ENCODE peak calls at places on chromosomes 3 and 15, in four cellular contexts. N is fibroblast of lung, U is transverse colon, X is neural progenitor cell. O is an unnamed sample.

GRCh38 chr15:62798536-62798935 is 244.0 kb upstream of the TPM1 start:
- DNase-seq in N (no peak), U (no peak), X (no peak), O (no peak)

GRCh38 chr3:136835817-136836510 is 17.0 kb downstream of the SLC35G2 start:
- DNase-seq in N (peak), U (no peak), X (no peak), O (no peak)

GRCh38 chr15:88179562-88179961 is 77.0 kb downstream of the NTRK3 start:
- DNase-seq in N (no peak), U (no peak), X (no peak), O (no peak)

GRCh38 chr15:81235781-81236507 is 39.3 kb downstream of the IL16 start:
- DNase-seq in N (peak), U (no peak), X (no peak), O (peak)

GRCh38 chr3:37475435-37475834 is 301.1 kb upstream of the LRRFIP2 start:
- DNase-seq in N (no peak), U (no peak), X (no peak), O (no peak)

GRCh38 chr3:98555025-98555379 is 23.2 kb downstream of the GPR15 start:
- DNase-seq in N (peak), U (no peak), X (no peak), O (no peak)

GRCh38 chr15:52257734-52258062 is 37.9 kb downstream of the MYO5C start:
- DNase-seq in N (peak), U (no peak), X (peak), O (peak)

GRCh38 chr15:51672100-51672731 is 9.1 kb upstream of the SCG3 start:
- DNase-seq in N (no peak), U (no peak), X (peak), O (no peak)

GRCh38 chr3:36540898-36541518 is 160.7 kb downstream of the STAC start:
- DNase-seq in N (peak), U (no peak), X (peak), O (peak)

GRCh38 chr15:40115670-40116093 is 7.0 kb upstream of the BMF start:
- DNase-seq in N (no peak), U (peak), X (no peak), O (peak)

GRCh38 chr3:133475245-133476010 is 75.6 kb downstream of the BFSP2 start:
- DNase-seq in N (no peak), U (no peak), X (no peak), O (no peak)

GRCh38 chr3:140365872-140366697 is 311.8 kb upstream of the TRIM42 start:
- DNase-seq in N (no peak), U (no peak), X (no peak), O (no peak)

GRCh38 chr3:165837801-165838200 is 578 bp upstream of the BCHE start:
- DNase-seq in N (no peak), U (no peak), X (no peak), O (no peak)

GRCh38 chr3:170421147-170421641 is 2.5 kb downstream of the CLDN11 start:
- DNase-seq in N (peak), U (no peak), X (peak), O (peak)

GRCh38 chr3:161171639-161172552 is 49.2 kb upstream of the NMD3 start:
- DNase-seq in N (peak), U (no peak), X (peak), O (peak)

GRCh38 chr3:60178931-60179653 is 1072.2 kb downstream of the FHIT start:
- DNase-seq in N (no peak), U (no peak), X (no peak), O (no peak)

GRCh38 chr15:78943692-78944091 is 1.2 kb downstream of the CTSH start:
- DNase-seq in N (peak), U (no peak), X (peak), O (no peak)

GRCh38 chr3:107065094-107065861 is 312.0 kb upstream of the CCDC54 start:
- DNase-seq in N (peak), U (no peak), X (no peak), O (peak)

GRCh38 chr3:71987828-71988227 is 202.9 kb upstream of the PROK2 start:
- DNase-seq in N (peak), U (no peak), X (peak), O (no peak)

GRCh38 chr15:99103279-99103678 is 1.6 kb upstream of the SYNM start:
- DNase-seq in N (no peak), U (no peak), X (no peak), O (no peak)

GRCh38 chr3:127831723-127832172 is 9.4 kb upstream of the MGLL start:
- DNase-seq in N (peak), U (peak), X (peak), O (peak)

GRCh38 chr3:169790687-169791429 is 17.7 kb downstream of the MYNN start:
- DNase-seq in N (peak), U (no peak), X (no peak), O (peak)

GRCh38 chr3:188915137-188915536 is 256.6 kb upstream of the TPRG1 start:
- DNase-seq in N (peak), U (no peak), X (no peak), O (peak)

GRCh38 chr15:45431502-45431901 is 53.2 kb upstream of the GATM start:
- DNase-seq in N (no peak), U (peak), X (no peak), O (no peak)

DNA sequence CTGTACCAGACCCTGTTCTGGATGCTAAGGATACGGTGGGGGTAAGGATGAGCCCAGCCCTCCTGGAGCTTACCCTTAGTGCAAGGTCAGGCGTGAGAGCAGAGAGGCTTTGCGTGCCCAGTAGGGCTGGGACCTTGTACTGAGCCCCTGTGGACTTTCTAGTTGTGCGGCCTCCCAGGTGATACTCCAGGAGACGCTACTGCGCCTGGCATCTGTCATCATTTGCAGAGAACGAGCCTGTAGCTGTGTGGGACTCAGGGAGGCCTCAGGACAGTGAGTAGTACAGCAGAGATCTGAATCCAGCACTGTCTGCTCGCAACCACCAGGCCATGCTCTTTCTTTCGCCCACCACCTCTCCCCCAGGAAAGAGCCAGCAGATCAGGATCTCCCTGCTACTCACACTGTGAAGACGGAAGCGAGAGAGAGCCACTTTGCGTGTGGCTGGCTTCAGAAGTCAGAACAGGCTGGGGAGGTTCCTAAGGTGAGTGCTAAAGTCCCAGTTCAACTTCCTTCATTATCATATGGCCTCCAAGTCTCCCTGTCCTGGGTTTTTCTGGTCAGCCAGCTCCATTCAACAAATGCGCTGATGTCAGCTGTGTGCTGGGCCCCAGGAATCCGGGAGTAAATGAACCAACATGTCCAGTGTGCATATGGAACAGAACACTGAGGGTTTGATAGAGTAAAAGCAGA is 38.2 kb upstream of the ITGA11 start:
- DNase-seq in N (no peak), U (no peak), X (no peak), O (no peak)
- TF ChIP-seq CTCF in N (no peak), U (no peak), X (no peak), O (no peak)

GRCh38 chr3:50161320-50161719 is 6.2 kb downstream of the SEMA3F start:
- DNase-seq in N (no peak), U (peak), X (no peak), O (no peak)
- H3K4me3 ChIP-seq in N (no peak), U (no peak), X (no peak), O (no peak)

DNA sequence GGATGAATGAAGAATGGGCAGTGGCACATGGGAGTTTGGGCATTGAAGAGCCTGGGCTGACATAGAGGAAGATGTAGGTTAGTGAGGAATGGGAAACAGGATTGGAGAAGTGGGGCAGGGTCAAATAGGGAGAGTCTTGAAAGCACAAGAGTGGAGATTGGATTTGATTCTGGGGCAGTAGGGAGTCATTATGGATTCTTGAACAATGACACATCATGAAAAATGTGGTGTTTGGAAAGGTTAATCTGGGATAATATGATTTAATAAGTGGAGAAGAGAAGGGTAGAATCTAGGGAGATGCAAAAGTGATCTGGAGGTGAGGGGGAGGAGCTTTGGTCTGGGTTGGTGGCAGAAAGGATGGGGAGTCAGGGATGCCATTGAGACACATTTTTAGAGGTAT is 45.4 kb upstream of the ROPN1 start:
- DNase-seq in N (peak), U (no peak), X (no peak), O (no peak)
- TF ChIP-seq CTCF in N (no peak), U (no peak), X (no peak), O (no peak)

GRCh38 chr15:74888716-74889115 is 1.1 kb upstream of the MPI start:
- DNase-seq in N (no peak), U (no peak), X (no peak), O (no peak)
- H3K4me3 ChIP-seq in N (no peak), U (no peak), X (no peak), O (no peak)

DNA sequence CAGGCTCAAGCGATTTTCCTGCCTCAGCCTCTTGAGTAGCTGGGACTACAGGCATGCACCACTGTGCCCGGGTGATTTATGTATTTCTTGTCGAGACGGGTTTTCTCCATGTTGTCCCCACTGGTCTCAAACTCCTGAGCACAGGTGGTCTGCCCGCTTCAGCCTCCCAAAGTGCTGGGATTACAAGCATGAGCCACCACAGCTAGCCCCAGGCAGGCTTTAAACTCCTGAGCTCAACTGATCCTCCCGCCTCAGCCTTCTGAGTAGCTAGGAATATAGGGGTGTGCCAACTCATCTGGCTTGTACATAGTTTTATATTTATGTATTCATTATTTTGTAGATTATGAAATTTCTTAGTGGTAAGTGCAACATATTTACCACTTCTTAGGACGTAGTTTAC is 198.8 kb upstream of the MCTP2 start:
- DNase-seq in N (no peak), U (no peak), X (no peak), O (no peak)
- TF ChIP-seq CTCF in N (no peak), U (no peak), X (no peak), O (no peak)